ENCODE peak calls at places on chromosomes 1 and 21, in eight cellular contexts. T is lower leg skin; X is fibroblast of the aortic adventitia; J is CD8-positive, alpha-beta T cell; P is NB4; S is SJSA1; V is fibroblast of mammary gland; F is foreskin fibroblast. N is an unnamed sample.

GRCh38 chr1:115810609-115811008 is 30.3 kb downstream of the NHLH2 start:
- DNase-seq in T (no peak), X (no peak), J (no peak), P (no peak), S (no peak), V (no peak), F (no peak), N (no peak)

GRCh38 chr1:24285231-24285630 is 33.9 kb upstream of the GRHL3 start:
- DNase-seq in T (no peak), X (no peak), J (no peak), P (no peak), S (no peak), V (no peak), F (no peak), N (no peak)

GRCh38 chr1:168121314-168122029 is 15.3 kb downstream of the GPR161 start:
- DNase-seq in T (peak), X (peak), J (no peak), P (no peak), S (peak), V (peak), F (no peak), N (peak)

GRCh38 chr1:58546520-58547308 is at the start of gene OMA1:
- DNase-seq in T (peak), X (peak), J (peak), P (peak), S (peak), V (peak), F (peak), N (peak)

GRCh38 chr1:56387071-56387747 is 192.2 kb downstream of the PLPP3 start:
- DNase-seq in T (no peak), X (no peak), J (no peak), P (no peak), S (no peak), V (no peak), F (no peak), N (no peak)

GRCh38 chr1:56799605-56800398 is 19.4 kb downstream of the FYB2 start:
- DNase-seq in T (no peak), X (peak), J (no peak), P (no peak), S (peak), V (no peak), F (no peak), N (peak)

GRCh38 chr1:95013948-95014574 is 58.7 kb downstream of the ALG14 start:
- DNase-seq in T (no peak), X (no peak), J (no peak), P (no peak), S (no peak), V (peak), F (peak), N (no peak)

GRCh38 chr1:44305962-44306422 is 49.1 kb downstream of the ERI3 start:
- DNase-seq in T (no peak), X (no peak), J (no peak), P (no peak), S (no peak), V (no peak), F (no peak), N (no peak)

GRCh38 chr1:223827193-223827663 is 18.5 kb downstream of the TP53BP2 start:
- DNase-seq in T (no peak), X (peak), J (no peak), P (peak), S (no peak), V (peak), F (peak), N (peak)

GRCh38 chr1:17239420-17239819 is 9.5 kb upstream of the PADI3 start:
- DNase-seq in T (no peak), X (peak), J (no peak), P (peak), S (peak), V (peak), F (peak), N (peak)

GRCh38 chr1:218377143-218377660 is 32.1 kb downstream of the TGFB2 start:
- DNase-seq in T (no peak), X (peak), J (peak), P (peak), S (peak), V (peak), F (peak), N (peak)

GRCh38 chr1:35452086-35452485 is 105.1 kb downstream of the KIAA0319L start:
- DNase-seq in T (no peak), X (peak), J (no peak), P (peak), S (no peak), V (peak), F (peak), N (peak)

GRCh38 chr1:206557636-206558473 is 50.5 kb downstream of the RASSF5 start:
- DNase-seq in T (no peak), X (no peak), J (peak), P (peak), S (peak), V (no peak), F (no peak), N (no peak)

GRCh38 chr1:44807364-44808062 is 362 bp upstream of the DYNLT4 start:
- DNase-seq in T (peak), X (peak), J (peak), P (peak), S (peak), V (peak), F (peak), N (peak)

GRCh38 chr1:7671146-7671465 is 100.0 kb upstream of the VAMP3 start:
- DNase-seq in T (no peak), X (no peak), J (no peak), P (no peak), S (no peak), V (no peak), F (no peak), N (no peak)

GRCh38 chr1:30452170-30452569 is 271.2 kb downstream of the MATN1 start:
- DNase-seq in T (no peak), X (no peak), J (no peak), P (no peak), S (no peak), V (no peak), F (no peak), N (no peak)

GRCh38 chr1:64223329-64224151 is 20.1 kb downstream of the UBE2U start:
- DNase-seq in T (no peak), X (peak), J (no peak), P (peak), S (peak), V (peak), F (peak), N (peak)

GRCh38 chr1:218401896-218402770 is 57.0 kb downstream of the TGFB2 start:
- DNase-seq in T (no peak), X (no peak), J (no peak), P (no peak), S (no peak), V (no peak), F (no peak), N (no peak)

GRCh38 chr1:145942405-145942804 is 15.1 kb upstream of the RBM8A start:
- DNase-seq in T (no peak), X (no peak), J (no peak), P (no peak), S (no peak), V (no peak), F (no peak), N (no peak)

GRCh38 chr1:29859126-29859525 is 622.8 kb downstream of the PTPRU start:
- DNase-seq in T (peak), X (no peak), J (no peak), P (no peak), S (no peak), V (no peak), F (no peak), N (no peak)

GRCh38 chr1:154609398-154610380 is 1.7 kb upstream of the ADAR start:
- DNase-seq in T (no peak), X (peak), J (peak), P (peak), S (no peak), V (peak), F (peak), N (peak)
- H3K4me3 ChIP-seq in T (no peak), X (no peak), J (no peak), P (no peak), S (no peak), V (no peak), F (no peak), N (no peak)

GRCh38 chr1:61094677-61095076 is 12.3 kb downstream of the NFIA start:
- DNase-seq in T (no peak), X (no peak), J (no peak), P (no peak), S (no peak), V (no peak), F (no peak), N (no peak)
- H3K4me3 ChIP-seq in T (no peak), X (no peak), J (no peak), P (no peak), S (no peak), V (no peak), F (no peak), N (no peak)

GRCh38 chr21:29346281-29346680 is 47.6 kb downstream of the BACH1 start:
- DNase-seq in T (no peak), X (no peak), J (no peak), P (no peak), S (no peak), V (no peak), F (no peak), N (no peak)

GRCh38 chr21:29343517-29343916 is 44.8 kb downstream of the BACH1 start:
- DNase-seq in T (no peak), X (peak), J (no peak), P (no peak), S (peak), V (peak), F (peak), N (peak)

GRCh38 chr21:29338256-29338655 is 39.5 kb downstream of the BACH1 start:
- DNase-seq in T (no peak), X (no peak), J (no peak), P (no peak), S (no peak), V (no peak), F (no peak), N (no peak)

GRCh38 chr21:29340228-29340627 is 41.5 kb downstream of the BACH1 start:
- DNase-seq in T (no peak), X (no peak), J (no peak), P (no peak), S (no peak), V (peak), F (no peak), N (no peak)

DNA sequence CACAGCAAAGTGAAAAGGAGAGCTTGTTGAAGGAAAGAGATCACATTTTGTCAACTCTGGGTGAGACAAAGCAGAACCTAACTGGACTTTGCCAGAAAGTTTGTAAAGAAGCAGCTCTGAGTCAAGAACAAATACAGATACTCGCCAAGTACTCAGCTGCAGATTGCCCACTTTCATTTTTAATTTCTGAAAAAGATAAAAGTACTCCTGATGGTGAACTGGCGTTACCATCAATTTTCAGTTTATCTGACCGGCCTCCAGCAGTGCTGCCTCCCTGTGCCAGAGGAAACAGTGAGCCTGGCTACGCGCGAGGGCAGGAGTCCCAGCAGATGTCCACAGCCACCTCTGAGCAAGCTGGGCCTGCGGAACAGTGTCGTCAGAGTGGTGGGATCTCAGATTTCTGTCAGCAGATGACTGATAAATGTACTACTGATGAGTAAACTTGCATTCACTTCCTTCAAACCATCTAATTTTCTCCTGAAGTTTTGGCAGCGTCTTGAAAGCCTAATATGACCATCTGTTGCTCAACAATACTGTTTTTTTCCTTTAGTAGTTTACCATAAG is 43.8 kb downstream of the BACH1 start:
- DNase-seq in T (peak), X (peak), J (no peak), P (no peak), S (peak), V (peak), F (peak), N (peak)
- H3K4me3 ChIP-seq in T (no peak), X (peak), J (no peak), P (no peak), S (peak), V (no peak), F (no peak), N (peak)

GRCh38 chr1:88462481-88463261 is 221.4 kb upstream of the PKN2 start:
- DNase-seq in T (no peak), X (peak), J (no peak), P (no peak), S (peak), V (peak), F (peak), N (peak)
- H3K4me3 ChIP-seq in T (peak), X (peak), J (no peak), P (no peak), S (peak), V (peak), F (peak), N (peak)

DNA sequence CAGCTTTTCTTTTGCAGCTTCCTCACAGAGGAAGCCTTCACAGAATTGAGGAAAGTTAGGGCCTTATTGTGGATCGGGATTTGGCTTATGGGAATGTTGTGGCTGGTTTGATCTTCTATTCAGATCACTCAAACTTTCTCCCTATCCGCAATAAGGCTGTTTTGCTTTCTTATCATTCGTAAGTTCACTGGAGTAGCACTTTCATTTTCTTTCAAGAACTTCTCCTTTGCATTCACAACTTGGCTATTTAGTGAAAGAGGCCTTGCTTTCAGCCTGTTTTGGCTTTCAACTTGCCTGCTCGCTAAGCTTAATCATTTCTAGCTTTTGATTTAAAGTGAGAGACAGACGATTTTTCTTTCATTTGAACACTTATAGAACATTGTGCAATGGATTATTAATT is 181.9 kb upstream of the B3GALT2 start:
- DNase-seq in T (no peak), X (peak), J (no peak), P (no peak), S (no peak), V (peak), F (no peak), N (no peak)
- H3K4me3 ChIP-seq in T (no peak), X (no peak), J (peak), P (no peak), S (no peak), V (no peak), F (no peak), N (no peak)

GRCh38 chr1:150516616-150517015 is 1.1 kb downstream of the FALEC start:
- DNase-seq in T (no peak), X (peak), J (no peak), P (peak), S (no peak), V (peak), F (no peak), N (no peak)
- H3K4me3 ChIP-seq in T (no peak), X (peak), J (no peak), P (peak), S (no peak), V (peak), F (peak), N (peak)

DNA sequence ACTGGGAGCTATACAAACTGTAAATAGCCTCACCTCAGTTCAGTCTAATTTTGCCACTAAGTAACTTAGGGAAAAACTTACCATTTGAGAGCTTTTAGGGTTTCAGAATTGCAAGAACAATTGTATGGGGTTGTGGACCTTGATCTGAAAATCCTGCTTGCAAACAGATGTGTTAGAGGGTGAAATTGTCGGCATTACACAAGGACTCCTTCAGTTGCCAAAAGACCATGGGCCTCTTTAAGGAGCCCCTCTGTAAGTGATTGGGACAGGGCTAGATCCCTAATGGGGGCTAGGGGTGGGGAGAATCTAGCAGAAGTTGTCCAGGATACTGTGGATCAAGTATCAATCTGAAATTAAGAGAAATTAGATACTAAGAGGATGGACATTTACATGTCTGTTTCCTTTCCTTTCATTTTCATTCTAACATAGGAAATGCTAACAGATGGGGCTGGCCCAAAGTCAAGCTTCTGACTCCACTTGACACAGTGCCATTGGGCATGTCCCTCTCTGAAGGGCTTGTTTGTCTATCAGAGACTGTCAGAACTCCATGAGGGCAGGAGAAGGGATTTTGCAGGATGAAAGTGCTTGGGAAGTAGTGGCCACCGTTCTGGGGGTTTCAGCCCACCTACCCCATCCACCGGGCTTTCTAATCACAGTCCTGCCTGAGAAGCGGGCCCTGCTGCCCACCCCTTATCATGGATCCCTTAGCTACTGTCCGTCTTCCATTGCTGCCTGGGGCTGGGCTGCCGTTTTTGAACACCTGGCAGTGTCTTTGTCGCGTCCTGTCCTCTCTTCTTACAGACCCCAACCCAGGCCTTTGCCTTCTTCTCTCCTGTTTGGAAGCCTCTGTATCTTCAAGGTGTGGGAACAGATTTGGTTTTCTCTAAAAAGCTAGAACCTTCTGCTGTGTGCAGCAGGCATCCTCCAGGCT is 54.7 kb downstream of the STUM start:
- DNase-seq in T (peak), X (peak), J (no peak), P (no peak), S (peak), V (peak), F (peak), N (peak)
- H3K4me3 ChIP-seq in T (no peak), X (peak), J (no peak), P (no peak), S (no peak), V (peak), F (peak), N (peak)

GRCh38 chr1:46466477-46467182 is 23.0 kb upstream of the DMBX1 start:
- DNase-seq in T (no peak), X (peak), J (no peak), P (peak), S (peak), V (no peak), F (no peak), N (peak)

GRCh38 chr1:46467183-46467504 is 22.5 kb upstream of the DMBX1 start:
- DNase-seq in T (no peak), X (no peak), J (no peak), P (no peak), S (no peak), V (no peak), F (no peak), N (no peak)

GRCh38 chr1:46469846-46470245 is 19.8 kb upstream of the DMBX1 start:
- DNase-seq in T (no peak), X (no peak), J (no peak), P (no peak), S (no peak), V (no peak), F (no peak), N (no peak)

GRCh38 chr1:46464013-46464548 is 25.6 kb upstream of the DMBX1 start:
- DNase-seq in T (no peak), X (no peak), J (no peak), P (no peak), S (no peak), V (no peak), F (no peak), N (no peak)

DNA sequence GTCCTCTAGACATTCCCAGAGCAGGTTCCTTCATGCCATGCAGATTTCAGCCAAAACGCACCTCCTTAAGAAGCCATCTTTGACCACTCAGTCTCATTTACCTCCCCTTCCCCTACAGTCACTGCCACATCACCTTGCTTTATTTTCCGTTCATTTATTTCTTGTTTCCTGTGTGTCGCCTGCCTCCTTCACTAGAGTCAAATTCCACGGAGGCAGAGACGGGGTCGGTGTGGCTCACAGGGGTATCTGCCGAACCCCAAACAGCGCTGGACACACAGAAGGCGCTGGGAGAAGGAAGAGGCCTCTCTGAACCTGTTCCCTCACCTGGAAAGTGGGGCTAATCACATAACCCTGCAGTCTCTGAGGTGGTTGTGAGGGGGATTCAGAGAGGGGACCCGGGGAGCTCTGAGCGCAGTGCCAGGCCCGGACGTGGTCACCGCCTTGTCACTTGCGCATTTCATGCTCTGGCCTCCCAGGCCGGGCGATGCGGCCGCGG is 23.6 kb upstream of the DMBX1 start:
- DNase-seq in T (no peak), X (no peak), J (no peak), P (no peak), S (no peak), V (no peak), F (no peak), N (no peak)
- H3K4me3 ChIP-seq in T (no peak), X (no peak), J (no peak), P (no peak), S (peak), V (no peak), F (no peak), N (no peak)